ENCODE peak calls at places on chromosomes 12 and 14, in six cellular contexts. X is CD8-positive, alpha-beta T cell; O is adrenal gland; J is body of pancreas; B is CD4-positive, alpha-beta T cell; C is cardiac muscle cell. R is an unnamed sample.

GRCh38 chr12:9760699-9761406 is at the start of gene CD69:
- DNase-seq in X (peak; percentile 71), O (no peak), J (peak; percentile 54), B (peak; percentile 56), C (no peak), R (no peak)

GRCh38 chr14:85178869-85179268 is 351.1 kb upstream of the FLRT2 start:
- DNase-seq in X (no peak), O (no peak), J (no peak), B (no peak), C (no peak), R (peak; percentile 10)

GRCh38 chr12:117273091-117273490 is 82.8 kb upstream of the FBXO21 start:
- DNase-seq in X (no peak), O (no peak), J (no peak), B (no peak), C (no peak), R (no peak)

GRCh38 chr12:43840338-43840737 is 4.5 kb downstream of the TMEM117 start:
- DNase-seq in X (no peak), O (no peak), J (no peak), B (no peak), C (no peak), R (no peak)

GRCh38 chr14:36173161-36173560 is 3.4 kb downstream of the PTCSC3 start:
- DNase-seq in X (no peak), O (no peak), J (no peak), B (no peak), C (no peak), R (no peak)

GRCh38 chr12:33427071-33427470 is 12.5 kb downstream of the SYT10 start:
- DNase-seq in X (no peak), O (no peak), J (no peak), B (no peak), C (peak; percentile 53), R (no peak)

GRCh38 chr12:9740109-9740750 is 7.3 kb upstream of the CLECL1 start:
- DNase-seq in X (no peak), O (no peak), J (no peak), B (no peak), C (no peak), R (no peak)

GRCh38 chr12:55692631-55693322 is 14.9 kb downstream of the ITGA7 start:
- DNase-seq in X (no peak), O (no peak), J (no peak), B (no peak), C (no peak), R (no peak)

GRCh38 chr14:24915403-24915921 is 134.5 kb downstream of the STXBP6 start:
- DNase-seq in X (no peak), O (no peak), J (no peak), B (no peak), C (no peak), R (no peak)

GRCh38 chr12:95571369-95571768 is 20.1 kb upstream of the USP44 start:
- DNase-seq in X (no peak), O (no peak), J (no peak), B (no peak), C (no peak), R (no peak)

GRCh38 chr14:34359423-34360120 is 102.5 kb downstream of the SPTSSA start:
- DNase-seq in X (no peak), O (no peak), J (no peak), B (no peak), C (peak; percentile 21), R (no peak)

GRCh38 chr14:71574976-71575375 is 357.3 kb upstream of the RGS6 start:
- DNase-seq in X (no peak), O (no peak), J (no peak), B (no peak), C (peak; percentile 42), R (no peak)

GRCh38 chr12:122880668-122881067 is 15.3 kb downstream of the VPS37B start:
- DNase-seq in X (peak; percentile 48), O (no peak), J (no peak), B (no peak), C (no peak), R (no peak)

GRCh38 chr12:70366581-70367267 is 634 bp downstream of the KCNMB4 start:
- DNase-seq in X (peak; percentile 80), O (peak; percentile 32), J (peak; percentile 26), B (peak; percentile 57), C (peak; percentile 72), R (no peak)

GRCh38 chr12:40903040-40903439 is 210.8 kb downstream of the CNTN1 start:
- DNase-seq in X (no peak), O (no peak), J (no peak), B (no peak), C (peak; percentile 9), R (no peak)

GRCh38 chr12:91590991-91591987 is 408.7 kb upstream of the DCN start:
- DNase-seq in X (no peak), O (no peak), J (no peak), B (no peak), C (no peak), R (no peak)

GRCh38 chr14:50399251-50400032 is 2.8 kb upstream of the CDKL1 start:
- DNase-seq in X (no peak), O (no peak), J (peak; percentile 26), B (no peak), C (no peak), R (no peak)

GRCh38 chr14:53539489-53540126 is 386.5 kb upstream of the DDHD1 start:
- DNase-seq in X (no peak), O (peak; percentile 73), J (peak; percentile 74), B (peak; percentile 1), C (peak; percentile 80), R (peak; percentile 10)

GRCh38 chr12:9625019-9625418 is 17.3 kb upstream of the KLRB1 start:
- DNase-seq in X (no peak), O (no peak), J (no peak), B (no peak), C (no peak), R (no peak)

GRCh38 chr14:51206462-51206861 is 33.6 kb upstream of the TMX1 start:
- DNase-seq in X (no peak), O (no peak), J (no peak), B (no peak), C (no peak), R (no peak)

GRCh38 chr12:102169922-102170698 is 27.5 kb downstream of the PMCH start:
- DNase-seq in X (no peak), O (peak; percentile 8), J (peak; percentile 34), B (no peak), C (peak; percentile 42), R (no peak)

GRCh38 chr14:74176404-74176788 is 62.9 kb upstream of the VSX2 start:
- DNase-seq in X (no peak), O (no peak), J (no peak), B (no peak), C (no peak), R (no peak)

GRCh38 chr12:73125148-73125547 is 853.0 kb downstream of the TRHDE start:
- DNase-seq in X (no peak), O (no peak), J (no peak), B (no peak), C (no peak), R (no peak)

GRCh38 chr14:56815301-56815700 is 5.0 kb upstream of the OTX2 start:
- DNase-seq in X (no peak), O (no peak), J (no peak), B (no peak), C (no peak), R (no peak)

GRCh38 chr14:76953196-76953945 is 75.1 kb downstream of the IRF2BPL start:
- DNase-seq in X (peak; percentile 68), O (peak; percentile 80), J (peak; percentile 82), B (peak; percentile 42), C (no peak), R (no peak)

GRCh38 chr14:104499784-104500496 is 79.6 kb upstream of the C14orf180 start:
- DNase-seq in X (peak; percentile 39), O (no peak), J (no peak), B (no peak), C (no peak), R (peak; percentile 6)

GRCh38 chr14:60251877-60252276 is 2.9 kb downstream of the PPM1A start:
- DNase-seq in X (no peak), O (no peak), J (no peak), B (no peak), C (no peak), R (no peak)

GRCh38 chr14:75306917-75307699 is 28.5 kb downstream of the FOS start:
- DNase-seq in X (no peak), O (no peak), J (no peak), B (no peak), C (peak; percentile 47), R (no peak)

GRCh38 chr12:23949212-23950010 is at the start of gene SOX5:
- DNase-seq in X (no peak), O (peak; percentile 12), J (peak; percentile 32), B (no peak), C (peak; percentile 73), R (no peak)

GRCh38 chr12:104434129-104434528 is 22.6 kb upstream of the CHST11 start:
- DNase-seq in X (no peak), O (no peak), J (no peak), B (no peak), C (no peak), R (no peak)

GRCh38 chr12:124094733-124095132 is 121.7 kb downstream of the ZNF664 start:
- DNase-seq in X (no peak), O (no peak), J (no peak), B (no peak), C (no peak), R (no peak)

GRCh38 chr12:46486588-46486987 is 114.0 kb upstream of the SLC38A2 start:
- DNase-seq in X (no peak), O (no peak), J (no peak), B (no peak), C (no peak), R (no peak)
- H3K27ac ChIP-seq in X (no peak overlapping the region), O (no peak overlapping the region), J (no peak overlapping the region), B (no peak overlapping the region), C (no peak overlapping the region), R (no peak overlapping the region)

DNA sequence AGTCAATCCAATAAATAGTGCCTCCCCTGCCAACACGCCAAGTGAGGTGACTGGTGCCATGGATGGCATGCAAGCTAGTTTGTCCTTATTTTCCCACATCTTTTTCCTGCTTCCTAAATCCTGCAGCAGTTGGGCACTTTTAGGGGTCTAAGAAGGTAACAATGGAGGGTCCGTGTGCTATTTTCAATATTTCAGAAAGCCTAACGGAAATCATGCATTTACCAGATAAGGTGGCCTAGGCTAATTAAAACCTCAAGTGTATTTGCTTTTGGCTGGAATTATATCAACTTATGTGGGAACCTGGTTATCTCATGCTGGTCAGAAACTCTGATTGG is 4.9 kb downstream of the ITGA5 start:
- DNase-seq in X (no peak), O (no peak), J (no peak), B (no peak), C (no peak), R (no peak)
- H3K27ac ChIP-seq in X (peak overlapping the region; percentile 92), O (no peak overlapping the region), J (peak overlapping the region; percentile 57), B (peak overlapping the region; percentile 99), C (no peak overlapping the region), R (no peak overlapping the region)

GRCh38 chr12:53973093-53974042 is at the start of gene HOXC11:
- DNase-seq in X (no peak), O (no peak), J (no peak), B (no peak), C (no peak), R (no peak)
- H3K27ac ChIP-seq in X (no peak within 1 kb of the TSS), O (no peak within 1 kb of the TSS), J (no peak within 1 kb of the TSS), B (no peak within 1 kb of the TSS), C (no peak within 1 kb of the TSS), R (no peak within 1 kb of the TSS)

DNA sequence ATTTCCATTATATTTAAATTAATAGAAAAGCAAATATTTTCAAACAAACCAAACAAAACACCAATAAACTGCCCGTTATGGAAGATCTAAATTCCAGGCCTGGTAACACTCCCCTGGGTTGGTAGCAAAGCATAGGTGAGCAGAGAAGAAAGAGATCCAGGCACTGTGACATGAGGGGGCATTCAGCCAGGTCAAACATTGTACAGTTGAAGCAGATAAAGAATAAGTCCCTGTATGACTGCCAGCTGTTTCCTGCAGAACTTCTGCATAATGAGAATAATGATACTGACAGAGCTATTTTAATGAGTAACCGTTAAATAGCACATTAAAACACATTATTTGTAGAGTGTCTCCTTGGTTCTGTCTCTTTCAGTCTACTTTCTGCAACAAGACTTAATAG is 35.4 kb downstream of the SLC38A1 start:
- DNase-seq in X (no peak), O (no peak), J (peak; percentile 59), B (no peak), C (no peak), R (no peak)
- H3K27ac ChIP-seq in X (no peak overlapping the region), O (no peak overlapping the region), J (peak overlapping the region; percentile 33), B (no peak overlapping the region), C (peak overlapping the region; percentile 57), R (no peak overlapping the region)